ENCODE peak calls at places on chromosomes 12 and 14, in five cellular contexts. One of them, this sample, is unnamed.

GRCh38 chr12:50546441-50547318 is 41.9 kb downstream of the DIP2B start:
- DNase-seq in foreskin fibroblast: no peak
- DNase-seq in kidney epithelial cell: no peak
- DNase-seq in bronchial epithelial cell: no peak
- DNase-seq in AG10803: peak; percentile 18
- DNase-seq in this sample: no peak

GRCh38 chr14:60485600-60486251 is at the start of gene C14orf39:
- DNase-seq in AG10803: no peak
- DNase-seq in bronchial epithelial cell: peak; percentile 51
- DNase-seq in kidney epithelial cell: peak; percentile 10
- DNase-seq in foreskin fibroblast: peak; percentile 41
- DNase-seq in this sample: no peak

GRCh38 chr12:107229827-107230226 is 136.5 kb upstream of the CRY1 start:
- DNase-seq in foreskin fibroblast: no peak
- DNase-seq in bronchial epithelial cell: no peak
- DNase-seq in kidney epithelial cell: no peak
- DNase-seq in AG10803: no peak
- DNase-seq in this sample: no peak

GRCh38 chr12:13505224-13505623 is 308.7 kb downstream of the EMP1 start:
- DNase-seq in foreskin fibroblast: no peak
- DNase-seq in AG10803: no peak
- DNase-seq in kidney epithelial cell: no peak
- DNase-seq in bronchial epithelial cell: peak; percentile 13
- DNase-seq in this sample: no peak

GRCh38 chr14:62143235-62143634 is 381.0 kb downstream of the SNAPC1 start:
- DNase-seq in foreskin fibroblast: peak; percentile 19
- DNase-seq in AG10803: peak; percentile 46
- DNase-seq in kidney epithelial cell: no peak
- DNase-seq in bronchial epithelial cell: peak; percentile 23
- DNase-seq in this sample: no peak

GRCh38 chr12:64696065-64696741 is 63.0 kb downstream of the GNS start:
- DNase-seq in foreskin fibroblast: no peak
- DNase-seq in bronchial epithelial cell: peak; percentile 44
- DNase-seq in AG10803: peak; percentile 41
- DNase-seq in kidney epithelial cell: no peak
- DNase-seq in this sample: no peak

GRCh38 chr14:56195727-56196126 is 77.5 kb downstream of the PELI2 start:
- DNase-seq in bronchial epithelial cell: no peak
- DNase-seq in AG10803: peak; percentile 75
- DNase-seq in foreskin fibroblast: peak; percentile 68
- DNase-seq in kidney epithelial cell: peak; percentile 34
- DNase-seq in this sample: no peak

GRCh38 chr14:69479696-69480095 is 4.8 kb upstream of the PLEKHD1 start:
- DNase-seq in AG10803: no peak
- DNase-seq in bronchial epithelial cell: no peak
- DNase-seq in foreskin fibroblast: no peak
- DNase-seq in kidney epithelial cell: no peak
- DNase-seq in this sample: no peak

GRCh38 chr14:90905531-90905930 is 89.3 kb upstream of the TTC7B start:
- DNase-seq in foreskin fibroblast: no peak
- DNase-seq in AG10803: no peak
- DNase-seq in kidney epithelial cell: no peak
- DNase-seq in bronchial epithelial cell: peak; percentile 38
- DNase-seq in this sample: no peak

GRCh38 chr12:2682301-2683282 is 112.2 kb upstream of the FKBP4 start:
- DNase-seq in foreskin fibroblast: peak; percentile 24
- DNase-seq in AG10803: peak; percentile 44
- DNase-seq in kidney epithelial cell: no peak
- DNase-seq in bronchial epithelial cell: peak; percentile 15
- DNase-seq in this sample: no peak

GRCh38 chr14:36570065-36570464 is 12.3 kb downstream of the NKX2-8 start:
- DNase-seq in bronchial epithelial cell: peak; percentile 85
- DNase-seq in foreskin fibroblast: no peak
- DNase-seq in kidney epithelial cell: no peak
- DNase-seq in AG10803: no peak
- DNase-seq in this sample: no peak

GRCh38 chr12:89709994-89710872 is 1.6 kb upstream of the ATP2B1 start:
- DNase-seq in AG10803: peak; percentile 52
- DNase-seq in bronchial epithelial cell: peak; percentile 27
- DNase-seq in kidney epithelial cell: no peak
- DNase-seq in foreskin fibroblast: no peak
- DNase-seq in this sample: no peak

GRCh38 chr12:89707992-89708792 is 446 bp downstream of the ATP2B1 start:
- DNase-seq in kidney epithelial cell: no peak
- DNase-seq in foreskin fibroblast: no peak
- DNase-seq in bronchial epithelial cell: no peak
- DNase-seq in AG10803: no peak
- DNase-seq in this sample: no peak

GRCh38 chr12:89709157-89709993 is 737 bp upstream of the ATP2B1 start:
- DNase-seq in bronchial epithelial cell: peak; percentile 92
- DNase-seq in kidney epithelial cell: peak; percentile 91
- DNase-seq in foreskin fibroblast: peak; percentile 100
- DNase-seq in AG10803: peak; percentile 100
- DNase-seq in this sample: peak; percentile 96

GRCh38 chr12:89707623-89707991 is 1.0 kb downstream of the ATP2B1 start:
- DNase-seq in AG10803: no peak
- DNase-seq in kidney epithelial cell: no peak
- DNase-seq in bronchial epithelial cell: no peak
- DNase-seq in foreskin fibroblast: no peak
- DNase-seq in this sample: no peak

DNA sequence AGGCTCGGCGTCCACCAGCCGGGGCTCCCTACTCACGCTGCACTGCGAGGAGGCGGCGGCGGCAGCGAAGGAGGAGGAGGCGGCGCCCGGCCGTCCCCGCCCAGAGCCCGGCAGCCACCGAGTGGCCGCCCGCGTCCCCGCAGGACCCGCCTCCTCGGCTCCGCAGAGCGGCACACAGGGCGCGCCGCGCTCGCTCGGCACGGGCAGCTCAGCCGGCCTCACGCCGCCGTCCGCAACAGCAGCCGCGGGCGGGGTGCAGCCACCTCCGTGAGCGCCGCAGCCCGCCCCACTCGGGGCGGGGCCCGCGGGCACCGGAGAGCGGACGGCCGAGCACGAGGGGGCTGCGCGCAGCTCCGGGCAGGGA is at the start of gene ATP2B1:
- DNase-seq in AG10803: peak; percentile 88
- DNase-seq in kidney epithelial cell: no peak
- DNase-seq in foreskin fibroblast: peak; percentile 91
- DNase-seq in bronchial epithelial cell: peak; percentile 71
- DNase-seq in this sample: peak; percentile 37
- TF ChIP-seq CTCF in AG10803: no peak
- TF ChIP-seq CTCF in kidney epithelial cell: no peak
- TF ChIP-seq CTCF in foreskin fibroblast: no peak
- TF ChIP-seq CTCF in bronchial epithelial cell: peak; percentile 30
- TF ChIP-seq CTCF in this sample: no peak

GRCh38 chr12:96489392-96490056 is at the start of gene CFAP54:
- DNase-seq in AG10803: peak; percentile 92
- DNase-seq in foreskin fibroblast: peak; percentile 91
- DNase-seq in bronchial epithelial cell: peak; percentile 86
- DNase-seq in kidney epithelial cell: no peak
- DNase-seq in this sample: peak; percentile 73
- H3K4me3 ChIP-seq in AG10803: peak within 1 kb of the TSS; percentile 90
- H3K4me3 ChIP-seq in foreskin fibroblast: peak within 1 kb of the TSS; percentile 76
- H3K4me3 ChIP-seq in bronchial epithelial cell: peak within 1 kb of the TSS; percentile 75
- H3K4me3 ChIP-seq in kidney epithelial cell: peak within 1 kb of the TSS; percentile 81
- H3K4me3 ChIP-seq in this sample: peak within 1 kb of the TSS; percentile 57

DNA sequence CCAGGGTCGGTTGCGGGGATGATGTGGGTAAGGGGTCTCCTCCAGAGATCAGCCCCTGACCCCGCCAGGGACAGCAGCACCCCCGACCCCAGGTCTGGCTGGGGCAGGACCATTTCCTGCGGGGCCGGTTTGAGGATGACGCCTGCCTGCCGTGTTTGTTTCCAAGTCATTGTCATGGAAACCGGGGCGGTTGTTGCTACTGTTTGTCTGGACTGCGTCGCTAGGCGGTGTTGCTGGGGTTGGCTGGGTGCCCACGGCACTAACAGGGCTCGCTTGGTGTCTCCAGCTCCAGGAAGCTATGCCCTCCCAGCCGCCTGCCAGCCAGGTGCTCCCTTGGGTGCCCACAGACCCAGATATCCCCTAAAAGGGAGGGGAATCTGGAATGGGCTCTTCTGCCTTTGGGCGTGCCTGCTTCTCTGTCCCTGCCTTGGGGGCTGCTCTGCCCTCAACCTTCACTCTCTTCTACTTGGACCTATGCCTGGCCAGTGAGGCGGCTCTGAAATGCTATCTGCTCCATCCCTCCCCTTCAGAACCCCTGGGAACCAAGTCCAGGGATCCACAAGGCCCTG is 4.7 kb upstream of the CRIP1 start:
- DNase-seq in AG10803: peak; percentile 99
- DNase-seq in foreskin fibroblast: peak; percentile 95
- DNase-seq in bronchial epithelial cell: peak; percentile 93
- DNase-seq in kidney epithelial cell: peak; percentile 96
- DNase-seq in this sample: peak; percentile 80
- TF ChIP-seq CTCF in AG10803: peak; percentile 23
- TF ChIP-seq CTCF in foreskin fibroblast: no peak
- TF ChIP-seq CTCF in bronchial epithelial cell: peak; percentile 41
- TF ChIP-seq CTCF in kidney epithelial cell: peak; percentile 4
- TF ChIP-seq CTCF in this sample: no peak

DNA sequence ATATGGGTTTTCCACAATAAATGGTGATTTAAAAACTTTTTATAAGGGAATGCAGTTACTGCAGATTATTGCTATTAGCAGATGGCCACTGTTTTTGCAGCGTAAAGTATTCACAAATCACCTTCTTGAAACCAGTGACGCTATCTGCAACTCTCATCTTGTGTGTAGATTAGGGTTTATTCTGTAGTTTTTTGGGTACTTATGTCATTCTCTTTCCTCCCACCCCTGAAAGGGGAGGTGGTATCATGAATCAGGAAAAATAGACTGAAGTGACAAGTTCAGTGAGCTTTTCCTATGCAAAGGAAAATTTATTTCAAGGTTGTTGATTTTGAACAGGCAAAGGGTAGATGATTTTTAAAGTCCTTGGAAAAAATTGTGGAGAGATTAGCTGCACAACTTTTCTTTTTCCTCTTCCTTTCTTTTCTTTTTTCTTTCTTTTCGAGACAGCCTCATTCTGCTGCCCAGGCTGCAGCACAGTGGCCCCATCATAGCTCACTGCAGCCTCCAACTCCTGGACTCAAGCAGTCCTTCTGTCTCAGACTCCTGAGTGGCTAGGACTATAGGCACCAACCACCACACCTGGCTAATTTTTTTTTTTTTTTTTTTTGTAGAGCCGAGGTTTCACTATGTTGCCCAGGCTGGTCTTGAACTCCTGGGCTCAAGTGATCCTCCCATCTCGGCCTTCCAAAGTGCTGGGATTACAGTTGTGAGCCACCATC is 1.6 kb downstream of the FRS2 start:
- DNase-seq in kidney epithelial cell: no peak
- DNase-seq in foreskin fibroblast: no peak
- DNase-seq in AG10803: no peak
- DNase-seq in bronchial epithelial cell: no peak
- DNase-seq in this sample: no peak
- H3K4me3 ChIP-seq in kidney epithelial cell: peak overlapping the region; percentile 83
- H3K4me3 ChIP-seq in foreskin fibroblast: peak overlapping the region; percentile 76
- H3K4me3 ChIP-seq in AG10803: peak overlapping the region; percentile 91
- H3K4me3 ChIP-seq in bronchial epithelial cell: no peak overlapping the region
- H3K4me3 ChIP-seq in this sample: peak overlapping the region; percentile 93

This sample was measured in esophagus squamous epithelium.